ENCODE peak calls at places on chromosomes 4 and X, in five cellular contexts. One of them, this sample, is unnamed.
A peak's percentile ranks its signal among the peaks of the same experiment; 100 is the strongest.

GRCh38 chr4:43782391-43782790 is 666.2 kb downstream of the KCTD8 start:
- DNase-seq in spleen: no peak
- DNase-seq in natural killer cell treated with Interleukin-12 subunit alpha and Interleukin-12 subunit beta and Interleukin-15 and Interleukin-18, amount 100 ng/mL, for 72 hours: no peak
- DNase-seq in dermis blood vessel endothelial cell: peak; percentile 38
- DNase-seq in NB4: no peak
- DNase-seq in this sample: no peak

GRCh38 chr4:111689214-111689613 is 456.0 kb upstream of the FAM241A start:
- DNase-seq in NB4: peak; percentile 11
- DNase-seq in dermis blood vessel endothelial cell: no peak
- DNase-seq in spleen: no peak
- DNase-seq in natural killer cell treated with Interleukin-12 subunit alpha and Interleukin-12 subunit beta and Interleukin-15 and Interleukin-18, amount 100 ng/mL, for 72 hours: no peak
- DNase-seq in this sample: no peak

GRCh38 chrX:103210056-103210455 is 4.9 kb upstream of the BEX4 start:
- DNase-seq in NB4: no peak
- DNase-seq in dermis blood vessel endothelial cell: no peak
- DNase-seq in spleen: no peak
- DNase-seq in natural killer cell treated with Interleukin-12 subunit alpha and Interleukin-12 subunit beta and Interleukin-15 and Interleukin-18, amount 100 ng/mL, for 72 hours: no peak
- DNase-seq in this sample: no peak

GRCh38 chr4:33061727-33062126 is 2341.6 kb downstream of the PCDH7 start:
- DNase-seq in natural killer cell treated with Interleukin-12 subunit alpha and Interleukin-12 subunit beta and Interleukin-15 and Interleukin-18, amount 100 ng/mL, for 72 hours: no peak
- DNase-seq in NB4: no peak
- DNase-seq in dermis blood vessel endothelial cell: no peak
- DNase-seq in spleen: no peak
- DNase-seq in this sample: no peak

GRCh38 chr4:47686294-47686872 is 151.5 kb downstream of the CORIN start:
- DNase-seq in dermis blood vessel endothelial cell: peak; percentile 77
- DNase-seq in spleen: peak; percentile 76
- DNase-seq in natural killer cell treated with Interleukin-12 subunit alpha and Interleukin-12 subunit beta and Interleukin-15 and Interleukin-18, amount 100 ng/mL, for 72 hours: peak; percentile 68
- DNase-seq in NB4: peak; percentile 75
- DNase-seq in this sample: no peak

GRCh38 chr4:10085386-10085785 is 31.2 kb downstream of the WDR1 start:
- DNase-seq in dermis blood vessel endothelial cell: no peak
- DNase-seq in natural killer cell treated with Interleukin-12 subunit alpha and Interleukin-12 subunit beta and Interleukin-15 and Interleukin-18, amount 100 ng/mL, for 72 hours: no peak
- DNase-seq in spleen: peak; percentile 61
- DNase-seq in NB4: no peak
- DNase-seq in this sample: peak; percentile 37

GRCh38 chr4:33369366-33369899 is 2649.3 kb downstream of the PCDH7 start:
- DNase-seq in natural killer cell treated with Interleukin-12 subunit alpha and Interleukin-12 subunit beta and Interleukin-15 and Interleukin-18, amount 100 ng/mL, for 72 hours: no peak
- DNase-seq in spleen: no peak
- DNase-seq in dermis blood vessel endothelial cell: no peak
- DNase-seq in NB4: no peak
- DNase-seq in this sample: no peak

GRCh38 chr4:74033721-74034120 is 4.8 kb downstream of the CXCL3 start:
- DNase-seq in dermis blood vessel endothelial cell: no peak
- DNase-seq in NB4: no peak
- DNase-seq in spleen: no peak
- DNase-seq in natural killer cell treated with Interleukin-12 subunit alpha and Interleukin-12 subunit beta and Interleukin-15 and Interleukin-18, amount 100 ng/mL, for 72 hours: no peak
- DNase-seq in this sample: no peak

GRCh38 chr4:2353222-2354107 is 65.0 kb downstream of the ZFYVE28 start:
- DNase-seq in spleen: peak; percentile 75
- DNase-seq in natural killer cell treated with Interleukin-12 subunit alpha and Interleukin-12 subunit beta and Interleukin-15 and Interleukin-18, amount 100 ng/mL, for 72 hours: peak; percentile 58
- DNase-seq in dermis blood vessel endothelial cell: no peak
- DNase-seq in NB4: no peak
- DNase-seq in this sample: peak; percentile 74

GRCh38 chr4:17385403-17385802 is 126.5 kb downstream of the QDPR start:
- DNase-seq in NB4: peak; percentile 66
- DNase-seq in natural killer cell treated with Interleukin-12 subunit alpha and Interleukin-12 subunit beta and Interleukin-15 and Interleukin-18, amount 100 ng/mL, for 72 hours: peak; percentile 73
- DNase-seq in dermis blood vessel endothelial cell: peak; percentile 32
- DNase-seq in spleen: no peak
- DNase-seq in this sample: no peak

GRCh38 chr4:139368990-139369389 is 66.7 kb upstream of the NDUFC1 start:
- DNase-seq in natural killer cell treated with Interleukin-12 subunit alpha and Interleukin-12 subunit beta and Interleukin-15 and Interleukin-18, amount 100 ng/mL, for 72 hours: no peak
- DNase-seq in spleen: no peak
- DNase-seq in dermis blood vessel endothelial cell: peak; percentile 63
- DNase-seq in NB4: no peak
- DNase-seq in this sample: no peak

GRCh38 chr4:128649161-128649560 is 160.3 kb upstream of the JADE1 start:
- DNase-seq in spleen: no peak
- DNase-seq in natural killer cell treated with Interleukin-12 subunit alpha and Interleukin-12 subunit beta and Interleukin-15 and Interleukin-18, amount 100 ng/mL, for 72 hours: no peak
- DNase-seq in dermis blood vessel endothelial cell: no peak
- DNase-seq in NB4: no peak
- DNase-seq in this sample: no peak

GRCh38 chrX:11244641-11245040 is 48.6 kb upstream of the AMELX start:
- DNase-seq in natural killer cell treated with Interleukin-12 subunit alpha and Interleukin-12 subunit beta and Interleukin-15 and Interleukin-18, amount 100 ng/mL, for 72 hours: no peak
- DNase-seq in spleen: no peak
- DNase-seq in dermis blood vessel endothelial cell: no peak
- DNase-seq in NB4: no peak
- DNase-seq in this sample: no peak

GRCh38 chr4:5300275-5300674 is 249.0 kb downstream of the STK32B start:
- DNase-seq in dermis blood vessel endothelial cell: no peak
- DNase-seq in natural killer cell treated with Interleukin-12 subunit alpha and Interleukin-12 subunit beta and Interleukin-15 and Interleukin-18, amount 100 ng/mL, for 72 hours: no peak
- DNase-seq in NB4: no peak
- DNase-seq in spleen: no peak
- DNase-seq in this sample: no peak

GRCh38 chr4:87123241-87123640 is 97.2 kb downstream of the KLHL8 start:
- DNase-seq in natural killer cell treated with Interleukin-12 subunit alpha and Interleukin-12 subunit beta and Interleukin-15 and Interleukin-18, amount 100 ng/mL, for 72 hours: no peak
- DNase-seq in spleen: no peak
- DNase-seq in NB4: no peak
- DNase-seq in dermis blood vessel endothelial cell: no peak
- DNase-seq in this sample: no peak

GRCh38 chr4:143617994-143618679 is 82.3 kb downstream of the FREM3 start:
- DNase-seq in spleen: no peak
- DNase-seq in natural killer cell treated with Interleukin-12 subunit alpha and Interleukin-12 subunit beta and Interleukin-15 and Interleukin-18, amount 100 ng/mL, for 72 hours: no peak
- DNase-seq in dermis blood vessel endothelial cell: no peak
- DNase-seq in NB4: no peak
- DNase-seq in this sample: no peak

GRCh38 chr4:147550626-147551250 is 66.5 kb upstream of the TMEM184C start:
- DNase-seq in natural killer cell treated with Interleukin-12 subunit alpha and Interleukin-12 subunit beta and Interleukin-15 and Interleukin-18, amount 100 ng/mL, for 72 hours: no peak
- DNase-seq in spleen: no peak
- DNase-seq in dermis blood vessel endothelial cell: peak; percentile 15
- DNase-seq in NB4: no peak
- DNase-seq in this sample: no peak

GRCh38 chr4:1727117-1728031 is 6.1 kb downstream of the TACC3 start:
- DNase-seq in dermis blood vessel endothelial cell: peak; percentile 94
- DNase-seq in natural killer cell treated with Interleukin-12 subunit alpha and Interleukin-12 subunit beta and Interleukin-15 and Interleukin-18, amount 100 ng/mL, for 72 hours: no peak
- DNase-seq in spleen: peak; percentile 90
- DNase-seq in NB4: peak; percentile 82
- DNase-seq in this sample: peak; percentile 88